ENCODE peak calls at places on chromosomes 4 and X, in ten cellular contexts. V is LNCaP clone FGC; M is RCC 7860; U is AG08395; E is activated T-cell treated with anti-CD3 and anti-CD28 coated beads for 1 hour; A is hepatocyte; X is aorta; B is activated naive CD8-positive, alpha-beta T cell treated with anti-CD3 and anti-CD28 coated beads, Interleukin-2, amount 50 U/mL, for 24 hours; S is endothelial cell; I is EL. Q is an unnamed sample.

GRCh38 chrX:74133156-74133796 is 170.7 kb upstream of the ZCCHC13 start:
- DNase-seq in X (no peak), S (peak; percentile 4), V (peak; percentile 22), M (peak; percentile 33), A (peak; percentile 86), U (peak; percentile 83), I (peak; percentile 48), B (no peak), E (no peak), Q (no peak)

GRCh38 chr4:54566608-54567007 is 91.1 kb upstream of the KIT start:
- DNase-seq in S (no peak), A (no peak), M (no peak), B (no peak), E (no peak), I (no peak), U (no peak), X (no peak), V (no peak), Q (no peak)

GRCh38 chr4:106366026-106366425 is 2.6 kb downstream of the GIMD1 start:
- DNase-seq in S (no peak), E (no peak), U (peak; percentile 5), M (no peak), V (no peak), A (no peak), B (no peak), X (no peak), I (peak; percentile 70), Q (no peak)

GRCh38 chr4:110682311-110682710 is 59.4 kb upstream of the PITX2 start:
- DNase-seq in S (no peak), V (no peak), I (no peak), X (no peak), A (no peak), E (no peak), M (no peak), B (no peak), U (peak; percentile 10), Q (no peak)

GRCh38 chr4:69713593-69713992 is 46.8 kb downstream of the SULT1B1 start:
- DNase-seq in B (no peak), X (no peak), V (no peak), S (no peak), U (no peak), I (no peak), E (no peak), M (no peak), A (peak; percentile 18), Q (no peak)

GRCh38 chr4:37383579-37384229 is 139.2 kb downstream of the NWD2 start:
- DNase-seq in U (peak; percentile 6), X (no peak), S (peak; percentile 52), A (peak; percentile 83), V (peak; percentile 14), I (peak; percentile 17), B (no peak), M (peak; percentile 23), E (no peak), Q (no peak)

GRCh38 chrX:132171478-132171877 is 43.7 kb upstream of the FRMD7 start:
- DNase-seq in E (no peak), V (no peak), U (no peak), I (peak; percentile 0), A (no peak), X (no peak), M (no peak), S (no peak), B (no peak), Q (no peak)

GRCh38 chr4:169225812-169226211 is 44.9 kb downstream of the SH3RF1 start:
- DNase-seq in S (no peak), E (no peak), V (no peak), B (no peak), A (no peak), X (no peak), M (peak; percentile 38), I (peak; percentile 51), U (no peak), Q (no peak)

GRCh38 chrX:47796433-47796906 is 40.2 kb upstream of the ZNF81 start:
- DNase-seq in V (no peak), M (peak; percentile 10), A (no peak), B (no peak), S (no peak), U (peak; percentile 16), E (no peak), I (peak; percentile 58), X (no peak), Q (peak; percentile 47)